ENCODE peak calls at places on chromosomes 16 and 17, in nine cellular contexts. B, Q, P, Y, L, X, Z, O and V are unnamed samples.

GRCh38 chr17:68107373-68107772 is 71.8 kb downstream of the KPNA2 start:
- DNase-seq in B (no peak), P (no peak), Q (no peak), O (no peak), Y (no peak), Z (no peak), L (no peak), X (no peak), V (no peak)

GRCh38 chr17:28110184-28110583 is 67.7 kb downstream of the NLK start:
- DNase-seq in L (no peak), B (no peak), X (no peak), O (no peak), P (no peak), Q (no peak), Y (no peak), Z (no peak), V (no peak)

GRCh38 chr16:12398029-12398735 is 405.5 kb downstream of the CPPED1 start:
- DNase-seq in Y (no peak), B (no peak), Q (no peak), P (no peak), Z (no peak), X (no peak), L (no peak), O (no peak), V (no peak)

GRCh38 chr17:74805543-74805991 is 29.4 kb upstream of the NAT9 start:
- DNase-seq in X (no peak), Z (no peak), L (no peak), Q (no peak), B (no peak), Y (no peak), O (no peak), P (peak; percentile 36), V (no peak)

GRCh38 chr16:11977206-11978041 is 890 bp downstream of the SNX29 start:
- DNase-seq in Q (no peak), P (no peak), Y (no peak), B (peak; percentile 80), Z (no peak), O (peak; percentile 15), L (no peak), X (peak; percentile 75), V (no peak)

GRCh38 chr17:49549311-49549605 is 26.4 kb upstream of the NXPH3 start:
- DNase-seq in Q (no peak), B (no peak), Y (no peak), Z (no peak), O (no peak), X (peak; percentile 37), P (no peak), L (no peak), V (no peak)

GRCh38 chr17:56751145-56751743 is 82.5 kb downstream of the C17orf67 start:
- DNase-seq in O (no peak), Y (no peak), L (no peak), B (no peak), Z (no peak), P (no peak), X (no peak), Q (no peak), V (no peak)

GRCh38 chr16:50185005-50185505 is 31.9 kb downstream of the TENT4B start:
- DNase-seq in Q (no peak), Z (peak; percentile 87), P (no peak), L (no peak), B (no peak), X (no peak), O (no peak), Y (no peak), V (no peak)

GRCh38 chr17:4956493-4957061 is 5.7 kb downstream of the ENO3 start:
- DNase-seq in Z (no peak), L (no peak), B (no peak), P (no peak), O (no peak), Q (peak; percentile 46), X (no peak), Y (no peak), V (no peak)

GRCh38 chr16:70661534-70661917 is 15.2 kb downstream of the IL34 start:
- DNase-seq in O (no peak), L (no peak), Z (no peak), B (peak; percentile 75), Q (no peak), P (no peak), Y (no peak), X (no peak), V (no peak)
- TF ChIP-seq POLR2AphosphoS5 in O (no peak), L (no peak), Z (peak; percentile 54), B (peak; percentile 5), Q (no peak), P (no peak), Y (no peak), X (no peak), V (no peak)

GRCh38 chr17:83116783-83117555 is 37.6 kb downstream of the METRNL start:
- DNase-seq in O (no peak), P (no peak), L (no peak), Q (no peak), X (peak; percentile 61), B (no peak), Y (no peak), Z (no peak), V (no peak)

GRCh38 chr17:83116311-83116771 is 36.9 kb downstream of the METRNL start:
- DNase-seq in Q (no peak), X (peak; percentile 56), L (no peak), Z (no peak), P (no peak), Y (no peak), B (no peak), O (no peak), V (no peak)

GRCh38 chr17:83119987-83120864 is 40.8 kb downstream of the METRNL start:
- DNase-seq in L (no peak), B (no peak), X (no peak), Z (no peak), P (peak; percentile 62), Y (no peak), O (no peak), Q (no peak), V (no peak)

GRCh38 chr17:83117594-83117993 is 38.2 kb downstream of the METRNL start:
- DNase-seq in P (no peak), Z (no peak), O (no peak), Q (no peak), Y (no peak), L (no peak), B (no peak), X (no peak), V (no peak)

DNA sequence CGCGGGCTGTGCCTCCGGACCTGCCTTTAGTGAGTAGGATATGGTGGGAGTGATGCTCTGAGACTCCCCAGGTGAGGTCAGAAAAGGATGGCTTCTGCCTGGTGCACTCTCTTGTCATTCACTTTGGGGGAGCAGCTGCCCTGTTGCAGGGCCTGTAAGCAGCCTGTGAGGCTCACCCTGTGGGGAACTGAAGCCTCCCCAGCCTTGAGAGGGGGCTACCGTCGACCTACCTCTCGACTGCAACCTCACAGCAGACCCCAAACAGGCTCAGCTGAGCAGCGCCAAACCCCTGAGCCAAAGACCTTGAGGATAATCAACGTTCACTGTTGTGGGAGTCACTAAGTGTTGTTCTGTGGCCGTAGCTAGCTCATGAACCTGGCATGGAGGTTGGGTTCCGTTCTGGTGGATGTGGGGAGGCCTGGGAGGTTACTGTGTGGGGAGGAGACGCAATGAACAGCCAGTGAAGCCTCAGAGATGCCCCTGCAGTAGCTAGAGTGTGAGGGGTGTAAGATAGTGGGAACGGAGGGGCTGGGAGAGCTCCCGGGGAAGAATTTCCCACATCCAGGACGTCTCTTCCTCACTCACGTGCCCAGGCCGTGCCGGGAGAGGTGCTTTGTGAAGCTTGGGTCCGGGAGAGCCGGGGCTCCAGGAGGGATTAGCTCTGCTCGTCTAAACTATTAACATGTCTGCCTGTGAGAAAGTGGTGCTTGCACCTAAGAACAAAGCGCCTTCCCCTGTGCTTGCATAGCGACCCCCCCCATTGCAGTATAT is 38.8 kb downstream of the METRNL start:
- DNase-seq in Q (no peak), X (no peak), P (peak; percentile 17), Y (no peak), B (no peak), Z (no peak), O (no peak), L (no peak), V (no peak)
- H3K4me1 ChIP-seq in Q (no peaks in the 10 kb centered on the region), X (peaks cover 3% of the 10 kb centered on the region), P (no peaks in the 10 kb centered on the region), Y (no peaks in the 10 kb centered on the region), B (no peaks in the 10 kb centered on the region), Z (peaks cover 5% of the 10 kb centered on the region), O (no peaks in the 10 kb centered on the region), L (no peaks in the 10 kb centered on the region), V (no peaks in the 10 kb centered on the region)

DNA sequence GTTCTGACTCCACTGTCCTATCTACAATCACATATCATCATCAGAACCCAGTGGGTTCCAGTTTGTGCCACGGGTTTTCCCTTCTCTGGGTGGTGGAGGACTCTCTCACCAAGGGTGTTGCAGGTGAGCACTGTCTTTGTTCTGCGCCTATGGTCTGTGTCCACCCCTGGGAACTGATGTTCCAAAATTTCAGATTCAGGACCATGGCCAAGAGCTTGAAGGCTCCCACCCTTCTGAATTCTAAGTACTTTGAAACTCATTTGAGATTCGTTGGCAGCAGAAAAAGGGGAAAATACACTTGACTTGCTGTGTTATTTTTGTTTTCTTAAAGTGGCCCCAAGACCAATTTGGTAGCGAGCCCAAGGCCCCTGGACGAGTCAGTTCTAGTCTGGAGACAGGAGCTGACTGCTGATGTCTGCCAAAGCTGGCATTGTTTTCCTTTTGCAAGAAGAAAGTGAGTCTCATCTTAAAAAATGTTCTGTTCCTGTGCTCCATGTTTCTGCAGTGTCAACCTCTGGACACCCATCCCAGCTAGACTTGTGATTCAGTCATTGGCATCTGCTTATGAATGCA is 310.9 kb downstream of the HAPSTR1 start:
- DNase-seq in B (no peak), X (no peak), Z (no peak), L (no peak), O (no peak), Q (no peak), Y (no peak), P (no peak), V (no peak)
- TF ChIP-seq POLR2A in B (no peak), X (no peak), Z (no peak), L (no peak), O (no peak), Q (no peak), Y (no peak), P (no peak), V (no peak)

GRCh38 chr16:67406628-67407027 is 9.6 kb downstream of the ZDHHC1 start:
- DNase-seq in P (no peak), Z (no peak), O (no peak), X (no peak), L (no peak), Q (no peak), B (peak; percentile 76), Y (no peak), V (no peak)
- TF ChIP-seq POLR2AphosphoS5 in P (no peak), Z (no peak), O (no peak), X (no peak), L (no peak), Q (no peak), B (no peak), Y (no peak), V (no peak)

DNA sequence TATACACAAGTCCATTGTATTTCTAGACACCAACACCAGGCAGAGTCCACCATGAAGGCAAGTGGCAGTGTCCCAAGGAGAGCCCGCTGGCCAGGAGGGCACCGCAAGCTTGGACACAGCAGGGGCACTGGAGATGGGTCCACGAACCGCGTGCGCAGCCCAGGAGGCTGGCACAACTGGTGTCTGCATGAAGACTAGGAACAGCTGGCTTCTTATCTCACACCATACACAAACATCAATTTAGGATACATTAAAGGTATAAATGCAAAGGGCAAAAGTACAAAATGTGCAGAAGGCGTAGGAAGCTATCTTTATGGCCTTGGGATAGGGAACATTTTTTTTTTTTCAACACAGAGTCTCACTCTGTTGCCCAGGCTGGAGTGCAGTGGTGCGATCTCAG is 52.4 kb downstream of the ANKRD11 start:
- DNase-seq in Q (no peak), L (no peak), Y (no peak), X (no peak), B (no peak), O (no peak), Z (no peak), P (no peak), V (no peak)
- H3K4me1 ChIP-seq in Q (peaks cover 45% of the 10 kb centered on the region), L (peaks cover 7% of the 10 kb centered on the region), Y (peaks cover 62% of the 10 kb centered on the region), X (peaks cover 75% of the 10 kb centered on the region), B (peaks cover 49% of the 10 kb centered on the region), O (peaks cover 14% of the 10 kb centered on the region), Z (peaks cover 75% of the 10 kb centered on the region), P (peaks cover 72% of the 10 kb centered on the region), V (peaks cover 5% of the 10 kb centered on the region)